ENCODE peak calls at places on chromosomes 3 and 15, in seven cellular contexts. One of them, this sample, is unnamed.

GRCh38 chr3:136952292-136952691 is 5.5 kb upstream of the IL20RB start:
- DNase-seq in AG09309: no peak
- DNase-seq in tibial nerve: no peak
- DNase-seq in GM12865: no peak
- DNase-seq in epithelial cell of esophagus: peak
- DNase-seq in GM13976: no peak
- DNase-seq in natural killer cell: no peak
- DNase-seq in this sample: no peak

GRCh38 chr3:144162042-144162441 is 190.4 kb downstream of the DIPK2A start:
- DNase-seq in natural killer cell: no peak
- DNase-seq in GM12865: no peak
- DNase-seq in tibial nerve: no peak
- DNase-seq in GM13976: no peak
- DNase-seq in epithelial cell of esophagus: peak
- DNase-seq in AG09309: peak
- DNase-seq in this sample: no peak

GRCh38 chr3:128971421-128971820 is 22.5 kb downstream of the CFAP92 start:
- DNase-seq in AG09309: no peak
- DNase-seq in GM13976: no peak
- DNase-seq in GM12865: no peak
- DNase-seq in tibial nerve: no peak
- DNase-seq in epithelial cell of esophagus: no peak
- DNase-seq in natural killer cell: no peak
- DNase-seq in this sample: no peak

GRCh38 chr15:90838066-90838465 is 30.3 kb upstream of the FURIN start:
- DNase-seq in natural killer cell: peak
- DNase-seq in epithelial cell of esophagus: no peak
- DNase-seq in GM13976: no peak
- DNase-seq in tibial nerve: no peak
- DNase-seq in AG09309: no peak
- DNase-seq in GM12865: peak
- DNase-seq in this sample: no peak

GRCh38 chr15:42908538-42908937 is 12.0 kb downstream of the TTBK2 start:
- DNase-seq in AG09309: no peak
- DNase-seq in natural killer cell: no peak
- DNase-seq in GM12865: no peak
- DNase-seq in GM13976: no peak
- DNase-seq in epithelial cell of esophagus: peak
- DNase-seq in tibial nerve: no peak
- DNase-seq in this sample: no peak

GRCh38 chr3:73685061-73685460 is 60.3 kb upstream of the PDZRN3 start:
- DNase-seq in natural killer cell: no peak
- DNase-seq in GM13976: no peak
- DNase-seq in epithelial cell of esophagus: peak
- DNase-seq in GM12865: no peak
- DNase-seq in tibial nerve: no peak
- DNase-seq in AG09309: no peak
- DNase-seq in this sample: no peak

GRCh38 chr3:59540696-59541095 is 490.9 kb upstream of the CFAP20DC start:
- DNase-seq in natural killer cell: no peak
- DNase-seq in AG09309: no peak
- DNase-seq in epithelial cell of esophagus: no peak
- DNase-seq in tibial nerve: no peak
- DNase-seq in GM12865: peak
- DNase-seq in GM13976: peak
- DNase-seq in this sample: no peak

GRCh38 chr3:9500108-9501050 is 53.2 kb downstream of the LHFPL4 start:
- DNase-seq in epithelial cell of esophagus: peak
- DNase-seq in AG09309: no peak
- DNase-seq in tibial nerve: no peak
- DNase-seq in GM12865: peak
- DNase-seq in natural killer cell: peak
- DNase-seq in GM13976: peak
- DNase-seq in this sample: peak

GRCh38 chr3:33639889-33640288 is 78.2 kb downstream of the CLASP2 start:
- DNase-seq in GM12865: no peak
- DNase-seq in epithelial cell of esophagus: no peak
- DNase-seq in natural killer cell: no peak
- DNase-seq in AG09309: no peak
- DNase-seq in tibial nerve: no peak
- DNase-seq in GM13976: no peak
- DNase-seq in this sample: no peak

GRCh38 chr3:62392893-62393292 is 19.5 kb upstream of the FEZF2 start:
- DNase-seq in AG09309: no peak
- DNase-seq in epithelial cell of esophagus: no peak
- DNase-seq in tibial nerve: no peak
- DNase-seq in GM12865: no peak
- DNase-seq in natural killer cell: no peak
- DNase-seq in GM13976: no peak
- DNase-seq in this sample: no peak

GRCh38 chr15:80183886-80184285 is 31.1 kb downstream of the FAH start:
- DNase-seq in AG09309: no peak
- DNase-seq in GM13976: no peak
- DNase-seq in tibial nerve: no peak
- DNase-seq in GM12865: no peak
- DNase-seq in natural killer cell: no peak
- DNase-seq in epithelial cell of esophagus: no peak
- DNase-seq in this sample: no peak

GRCh38 chr3:196948442-196949365 is 6.4 kb upstream of the NCBP2 start:
- DNase-seq in AG09309: no peak
- DNase-seq in epithelial cell of esophagus: peak
- DNase-seq in GM13976: peak
- DNase-seq in tibial nerve: no peak
- DNase-seq in GM12865: no peak
- DNase-seq in natural killer cell: no peak
- DNase-seq in this sample: no peak
- TF ChIP-seq CTCF in AG09309: peak
- TF ChIP-seq CTCF in epithelial cell of esophagus: peak
- TF ChIP-seq CTCF in GM13976: no peak
- TF ChIP-seq CTCF in tibial nerve: no peak
- TF ChIP-seq CTCF in GM12865: no peak
- TF ChIP-seq CTCF in natural killer cell: no peak
- TF ChIP-seq CTCF in this sample: no peak

DNA sequence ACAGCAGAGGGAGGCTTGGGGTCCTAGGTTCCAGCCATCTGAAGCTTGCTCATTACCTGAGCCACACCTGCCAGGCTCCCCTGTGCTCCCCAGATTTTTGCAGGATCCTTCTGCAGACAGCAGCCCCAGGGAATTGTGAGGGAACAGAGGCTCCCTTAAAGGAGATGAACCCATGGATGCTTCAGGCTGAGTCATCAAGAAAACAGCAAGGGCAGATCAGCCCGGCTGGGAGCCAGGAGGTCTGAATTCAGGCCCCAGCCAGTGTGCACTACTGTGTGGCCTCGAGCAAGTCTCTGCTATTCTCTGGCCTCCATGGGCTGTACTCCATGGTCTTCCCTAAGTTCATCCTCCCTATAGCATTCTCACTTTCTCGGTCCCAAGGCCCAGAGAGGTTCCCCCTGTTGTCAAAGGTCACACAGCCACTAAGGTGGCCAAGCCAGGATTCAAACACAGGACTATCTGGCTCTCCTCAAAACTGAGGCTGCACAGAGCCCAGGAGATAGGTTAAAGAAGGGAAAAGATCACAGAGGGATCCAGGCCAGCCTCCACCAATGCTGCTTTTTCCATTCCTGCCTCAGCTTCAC is 21.0 kb upstream of the GRIP2 start:
- DNase-seq in AG09309: no peak
- DNase-seq in tibial nerve: no peak
- DNase-seq in GM12865: no peak
- DNase-seq in natural killer cell: no peak
- DNase-seq in epithelial cell of esophagus: peak
- DNase-seq in GM13976: no peak
- DNase-seq in this sample: no peak
- TF ChIP-seq CTCF in AG09309: no peak
- TF ChIP-seq CTCF in tibial nerve: no peak
- TF ChIP-seq CTCF in GM12865: no peak
- TF ChIP-seq CTCF in natural killer cell: no peak
- TF ChIP-seq CTCF in epithelial cell of esophagus: no peak
- TF ChIP-seq CTCF in GM13976: no peak
- TF ChIP-seq CTCF in this sample: no peak

GRCh38 chr15:70259640-70260066 is 161.9 kb upstream of the TLE3 start:
- DNase-seq in GM13976: no peak
- DNase-seq in epithelial cell of esophagus: no peak
- DNase-seq in natural killer cell: no peak
- DNase-seq in GM12865: no peak
- DNase-seq in tibial nerve: no peak
- DNase-seq in AG09309: no peak
- DNase-seq in this sample: no peak
- TF ChIP-seq CTCF in GM13976: no peak
- TF ChIP-seq CTCF in epithelial cell of esophagus: no peak
- TF ChIP-seq CTCF in natural killer cell: no peak
- TF ChIP-seq CTCF in GM12865: no peak
- TF ChIP-seq CTCF in tibial nerve: no peak
- TF ChIP-seq CTCF in AG09309: no peak
- TF ChIP-seq CTCF in this sample: peak

DNA sequence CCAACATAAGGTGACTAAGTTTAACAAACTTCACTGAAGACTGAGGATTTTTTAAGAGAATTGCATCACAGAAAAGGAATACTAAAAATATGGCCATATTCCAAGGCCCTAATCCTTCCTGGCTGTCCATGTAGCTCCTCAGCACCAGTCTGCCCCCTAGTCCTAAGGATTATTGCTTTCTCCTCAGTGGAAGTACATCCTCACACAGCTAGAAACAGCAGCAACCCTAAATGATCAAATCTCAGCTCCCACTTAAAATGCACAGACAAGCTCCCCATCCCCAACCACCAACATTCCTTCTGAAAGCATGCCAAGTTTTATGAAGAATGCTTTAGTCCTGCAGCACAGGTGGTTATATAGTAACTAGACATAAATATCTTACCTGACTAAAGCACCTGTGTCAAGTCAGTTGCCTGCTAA is 14.7 kb downstream of the ST3GAL6 start:
- DNase-seq in natural killer cell: no peak
- DNase-seq in GM13976: no peak
- DNase-seq in AG09309: peak
- DNase-seq in GM12865: no peak
- DNase-seq in tibial nerve: no peak
- DNase-seq in epithelial cell of esophagus: peak
- DNase-seq in this sample: no peak
- TF ChIP-seq CTCF in natural killer cell: no peak
- TF ChIP-seq CTCF in GM13976: no peak
- TF ChIP-seq CTCF in AG09309: no peak
- TF ChIP-seq CTCF in GM12865: no peak
- TF ChIP-seq CTCF in tibial nerve: no peak
- TF ChIP-seq CTCF in epithelial cell of esophagus: no peak
- TF ChIP-seq CTCF in this sample: no peak